ENCODE peak calls at places on chromosome 1, in four cellular contexts. E is H1, A is K562, G is GM12878. K is an unnamed sample.

GRCh38 chr1:46411601-46412341 is 17.7 kb downstream of the FAAH start:
- DNase-seq in A (peak), G (no peak), E (peak), K (peak)

GRCh38 chr1:54329337-54329954 is 76.7 kb downstream of the SSBP3 start:
- DNase-seq in A (no peak), G (no peak), E (no peak), K (no peak)

GRCh38 chr1:174875306-174875705 is 124.4 kb upstream of the CACYBP start:
- DNase-seq in G (no peak), A (no peak), E (no peak), K (no peak)

GRCh38 chr1:201795066-201795465 is 33.9 kb upstream of the IPO9 start:
- DNase-seq in E (no peak), A (no peak), G (no peak), K (peak)

GRCh38 chr1:221900678-221901077 is 158.8 kb upstream of the DUSP10 start:
- DNase-seq in E (no peak), G (peak), A (no peak), K (no peak)

GRCh38 chr1:82219841-82220240 is 419.1 kb downstream of the ADGRL2 start:
- DNase-seq in E (no peak), A (no peak), G (no peak), K (no peak)

GRCh38 chr1:110763149-110763548 is 88.4 kb upstream of the KCNA3 start:
- DNase-seq in A (no peak), G (no peak), E (no peak), K (no peak)

GRCh38 chr1:178683304-178683703 is 41.7 kb upstream of the RALGPS2 start:
- DNase-seq in E (no peak), A (no peak), G (no peak), K (no peak)

GRCh38 chr1:60848583-60849188 is 233.7 kb upstream of the NFIA start:
- DNase-seq in E (peak), A (no peak), G (no peak), K (no peak)

GRCh38 chr1:15062479-15063099 is 91.0 kb upstream of the TMEM51 start:
- DNase-seq in E (peak), A (peak), G (no peak), K (peak)

GRCh38 chr1:4977701-4978100 is 323.3 kb downstream of the AJAP1 start:
- DNase-seq in E (no peak), G (no peak), A (no peak), K (no peak)

GRCh38 chr1:109739738-109740614 is 862 bp downstream of the GSTM3 start:
- DNase-seq in G (no peak), A (peak), E (peak), K (peak)

GRCh38 chr1:200035956-200036615 is 8.6 kb downstream of the NR5A2 start:
- DNase-seq in E (peak), G (no peak), A (no peak), K (peak)

GRCh38 chr1:101235696-101236545 is 898 bp upstream of the S1PR1 start:
- DNase-seq in A (peak), G (peak), E (peak), K (peak)

GRCh38 chr1:220843481-220844011 is 35.7 kb upstream of the HLX start:
- DNase-seq in A (no peak), G (no peak), E (no peak), K (no peak)

GRCh38 chr1:61083799-61084385 is 1.5 kb downstream of the NFIA start:
- DNase-seq in E (no peak), A (no peak), G (no peak), K (no peak)

GRCh38 chr1:110502402-110502801 is 16.6 kb downstream of the KCNA10 start:
- DNase-seq in A (no peak), E (no peak), G (no peak), K (no peak)

GRCh38 chr1:187956975-187957374 is 1128.2 kb downstream of the PLA2G4A start:
- DNase-seq in E (no peak), G (no peak), A (no peak), K (no peak)

GRCh38 chr1:21903638-21904474 is 33.3 kb downstream of the HSPG2 start:
- DNase-seq in E (no peak), A (peak), G (no peak), K (peak)

GRCh38 chr1:19028110-19028509 is 71.6 kb upstream of the IFFO2 start:
- DNase-seq in A (no peak), E (no peak), G (no peak), K (no peak)

GRCh38 chr1:94884101-94884875 is 42.6 kb downstream of the CNN3 start:
- DNase-seq in G (no peak), A (no peak), E (peak), K (peak)

GRCh38 chr1:36717431-36717830 is 234.7 kb upstream of the CSF3R start:
- DNase-seq in E (no peak), G (no peak), A (no peak), K (no peak)

GRCh38 chr1:162706003-162706402 is 73.7 kb downstream of the DDR2 start:
- DNase-seq in E (no peak), A (no peak), G (no peak), K (peak)

GRCh38 chr1:228378453-228379164 is 28.0 kb downstream of the TRIM11 start:
- DNase-seq in E (peak), G (no peak), A (peak), K (peak)

GRCh38 chr1:33612877-33613487 is 140.5 kb downstream of the ZSCAN20 start:
- DNase-seq in E (peak), A (peak), G (no peak), K (peak)

GRCh38 chr1:45205910-45206721 is at the start of gene ZSWIM5:
- DNase-seq in G (no peak), E (peak), A (peak), K (peak)
- TF ChIP-seq CHD2 in G (no peak), E (no peak), A (no peak), K (no peak)

GRCh38 chr1:208209286-208209685 is 34.9 kb downstream of the PLXNA2 start:
- DNase-seq in G (no peak), E (no peak), A (no peak), K (no peak)
- TF ChIP-seq NRF1 in G (no peak), E (no peak), A (no peak), K (no peak)

GRCh38 chr1:165129568-165130164 is 226.8 kb downstream of the LMX1A start:
- DNase-seq in G (no peak), A (peak), E (peak), K (peak)
- H3K27ac ChIP-seq in G (no peak), A (no peak), E (no peak), K (no peak)

GRCh38 chr1:31441073-31441472 is 28.1 kb downstream of the SERINC2 start:
- DNase-seq in A (no peak), G (no peak), E (no peak), K (no peak)
- TF ChIP-seq CHD2 in A (no peak), G (no peak), E (no peak), K (no peak)

DNA sequence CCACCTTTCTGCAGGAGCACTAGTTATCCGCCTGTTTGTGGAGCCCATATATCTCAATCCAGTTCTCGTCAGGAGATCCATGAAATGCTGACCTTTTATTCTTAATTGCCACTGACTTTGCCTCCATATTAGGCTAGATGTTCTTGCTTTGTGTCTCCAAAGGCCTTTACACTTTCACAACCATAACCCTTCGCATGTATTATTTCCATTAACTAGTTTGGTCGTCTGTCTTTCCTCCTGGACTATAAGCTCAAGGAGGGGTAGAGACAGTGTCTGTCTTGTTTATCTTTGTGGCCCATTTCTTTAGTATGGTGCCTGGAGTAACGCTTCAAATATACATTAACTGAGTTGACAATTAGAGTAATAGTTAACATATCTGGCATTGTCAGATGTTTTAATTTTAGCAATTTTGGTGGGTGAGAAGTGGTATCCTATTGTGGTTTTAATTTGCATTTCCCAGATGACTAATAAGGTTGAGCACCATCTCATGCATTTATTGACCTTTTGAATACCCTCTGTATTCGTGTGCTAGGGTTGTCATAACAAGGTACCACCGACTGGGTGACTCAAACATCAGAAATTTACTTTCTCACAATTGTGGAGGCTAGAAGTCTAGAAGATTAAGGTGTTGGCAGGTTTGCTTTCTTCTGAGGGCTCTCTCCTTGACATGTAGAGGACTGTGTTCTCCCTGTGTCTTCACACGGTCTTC is 21.7 kb upstream of the IL12RB2 start:
- DNase-seq in A (no peak), E (no peak), G (peak), K (no peak)
- TF ChIP-seq NRF1 in A (no peak), E (no peak), G (no peak), K (no peak)

GRCh38 chr1:99464738-99465137 is 181.2 kb upstream of the PALMD start:
- DNase-seq in A (no peak), G (no peak), E (no peak), K (no peak)
- H3K27ac ChIP-seq in A (no peak), G (no peak), E (no peak), K (peak)

DNA sequence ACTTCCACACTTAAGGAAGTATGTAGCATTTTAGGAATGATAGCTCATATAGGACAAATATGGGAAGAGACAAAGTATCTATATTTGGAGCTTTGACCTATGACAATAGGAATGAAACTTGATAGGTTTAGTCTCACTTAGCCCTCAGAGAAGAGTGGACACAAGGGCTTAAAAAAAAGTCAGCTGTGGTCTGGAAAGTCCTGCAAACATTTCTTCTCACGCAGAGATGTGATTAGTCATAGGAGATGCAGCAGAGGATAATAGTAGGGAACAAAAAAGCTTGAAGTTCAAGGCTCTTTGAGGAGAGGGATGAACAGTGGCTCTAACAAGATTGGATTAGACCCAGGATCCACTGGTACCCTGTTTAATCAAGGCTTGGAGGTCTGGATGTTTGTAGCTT is 14.8 kb upstream of the RNF220 start:
- DNase-seq in G (no peak), E (no peak), A (no peak), K (no peak)
- TF ChIP-seq CHD2 in G (no peak), E (no peak), A (no peak), K (no peak)